ENCODE peak calls at places on chromosomes 12 and 14, in four cellular contexts. I, S, J and A are unnamed samples.

GRCh38 chr14:76698631-76699030 is 62.6 kb upstream of the VASH1 start:
- DNase-seq in I (no peak), S (no peak), J (no peak), A (peak)

GRCh38 chr12:100927825-100928224 is 133.2 kb downstream of the ANO4 start:
- DNase-seq in I (no peak), S (no peak), J (peak), A (no peak)

GRCh38 chr14:78721756-78722455 is 551.7 kb downstream of the NRXN3 start:
- DNase-seq in I (no peak), S (no peak), J (no peak), A (no peak)

GRCh38 chr12:64824500-64825142 is at the start of gene TBC1D30:
- DNase-seq in I (peak), S (peak), J (no peak), A (no peak)

GRCh38 chr14:97280526-97280925 is 483.3 kb downstream of the VRK1 start:
- DNase-seq in I (no peak), S (no peak), J (no peak), A (no peak)

GRCh38 chr12:93608313-93608712 is 35.8 kb downstream of the SOCS2 start:
- DNase-seq in I (no peak), S (no peak), J (no peak), A (no peak)

GRCh38 chr12:110933326-110933974 is 13.1 kb upstream of the MYL2 start:
- DNase-seq in I (no peak), S (no peak), J (no peak), A (no peak)

GRCh38 chr14:72855913-72856312 is 38.0 kb downstream of the DPF3 start:
- DNase-seq in I (no peak), S (no peak), J (no peak), A (no peak)

GRCh38 chr14:81396108-81396507 is 4.0 kb downstream of the STON2 start:
- DNase-seq in I (no peak), S (no peak), J (peak), A (no peak)

GRCh38 chr12:76623929-76624328 is 64.4 kb upstream of the OSBPL8 start:
- DNase-seq in I (no peak), S (no peak), J (no peak), A (no peak)

GRCh38 chr12:94553130-94553519 is 93.5 kb upstream of the CEP83 start:
- DNase-seq in I (no peak), S (no peak), J (peak), A (no peak)

GRCh38 chr12:58920956-58921861 is 905 bp upstream of the LRIG3 start:
- DNase-seq in I (no peak), S (peak), J (no peak), A (no peak)

GRCh38 chr12:41220931-41221330 is 32.8 kb downstream of the PDZRN4 start:
- DNase-seq in I (no peak), S (no peak), J (no peak), A (no peak)

GRCh38 chr12:30908389-30909087 is 18.0 kb upstream of the TSPAN11 start:
- DNase-seq in I (no peak), S (no peak), J (no peak), A (no peak)

GRCh38 chr14:84792722-84793410 is 737.1 kb upstream of the FLRT2 start:
- DNase-seq in I (no peak), S (no peak), J (no peak), A (no peak)

GRCh38 chr12:53590661-53591060 is 35.5 kb downstream of the ATF7 start:
- DNase-seq in I (no peak), S (no peak), J (no peak), A (no peak)

GRCh38 chr12:49019435-49020317 is 1.1 kb upstream of the PRKAG1 start:
- DNase-seq in I (peak), S (peak), J (peak), A (no peak)

GRCh38 chr12:52119398-52120254 is 40.1 kb downstream of the SMIM41 start:
- DNase-seq in I (peak), S (peak), J (peak), A (no peak)

GRCh38 chr14:50007123-50007903 is 109.1 kb downstream of the VCPKMT start:
- DNase-seq in I (no peak), S (no peak), J (peak), A (peak)

GRCh38 chr14:22400590-22401259 is 188.3 kb downstream of the DAD1 start:
- DNase-seq in I (no peak), S (no peak), J (no peak), A (no peak)

GRCh38 chr12:21950649-21951048 is 9.4 kb upstream of the ABCC9 start:
- DNase-seq in I (no peak), S (no peak), J (no peak), A (no peak)

GRCh38 chr14:95258754-95259593 is 60.7 kb downstream of the CLMN start:
- DNase-seq in I (no peak), S (no peak), J (no peak), A (no peak)

GRCh38 chr12:76909290-76909689 is 30.5 kb upstream of the CSRP2 start:
- DNase-seq in I (no peak), S (peak), J (no peak), A (no peak)